ENCODE peak calls at places on chromosomes 3 and 15, in four cellular contexts. X is neural crest cell; F is heart right ventricle; Y is activated CD8-positive, alpha-beta T cell treated with anti-CD3 and anti-CD28 coated beads for 36 hours. D is an unnamed sample.
A peak's percentile ranks its signal among the peaks of the same experiment; 100 is the strongest.

GRCh38 chr15:80893777-80894176 is 95.8 kb downstream of the MESD start:
- DNase-seq in Y (no peak), X (no peak), F (peak; percentile 25), D (no peak)

GRCh38 chr15:38690737-38691332 is 126.2 kb upstream of the RASGRP1 start:
- DNase-seq in F (peak; percentile 21), X (peak; percentile 82), Y (peak; percentile 88), D (no peak)

GRCh38 chr3:121574449-121574848 is 6.7 kb downstream of the ARGFX start:
- DNase-seq in X (no peak), F (no peak), Y (no peak), D (no peak)

GRCh38 chr3:72329354-72329753 is 518.9 kb downstream of the SHQ1 start:
- DNase-seq in F (peak; percentile 33), X (no peak), Y (no peak), D (no peak)

GRCh38 chr3:72238836-72239235 is 453.9 kb upstream of the PROK2 start:
- DNase-seq in X (no peak), Y (no peak), F (no peak), D (no peak)

GRCh38 chr3:57796261-57796660 is 40.2 kb downstream of the SLMAP start:
- DNase-seq in Y (no peak), X (no peak), F (no peak), D (no peak)

GRCh38 chr3:105781871-105782270 is 86.9 kb downstream of the CBLB start:
- DNase-seq in X (no peak), Y (no peak), F (no peak), D (no peak)

GRCh38 chr15:78732634-78733033 is 78.6 kb downstream of the ADAMTS7 start:
- DNase-seq in F (no peak), X (no peak), Y (no peak), D (no peak)

GRCh38 chr15:31438601-31439265 is 112.1 kb downstream of the KLF13 start:
- DNase-seq in F (no peak), X (no peak), Y (no peak), D (no peak)

GRCh38 chr15:99961011-99961441 is 227.8 kb upstream of the LYSMD4 start:
- DNase-seq in F (no peak), X (no peak), Y (peak; percentile 56), D (peak; percentile 47)

GRCh38 chr3:152623286-152623685 is 211.6 kb upstream of the P2RY1 start:
- DNase-seq in Y (no peak), F (no peak), X (no peak), D (no peak)

GRCh38 chr15:91469627-91470567 is 369.8 kb downstream of the SV2B start:
- DNase-seq in X (no peak), F (no peak), Y (peak; percentile 84), D (no peak)

DNA sequence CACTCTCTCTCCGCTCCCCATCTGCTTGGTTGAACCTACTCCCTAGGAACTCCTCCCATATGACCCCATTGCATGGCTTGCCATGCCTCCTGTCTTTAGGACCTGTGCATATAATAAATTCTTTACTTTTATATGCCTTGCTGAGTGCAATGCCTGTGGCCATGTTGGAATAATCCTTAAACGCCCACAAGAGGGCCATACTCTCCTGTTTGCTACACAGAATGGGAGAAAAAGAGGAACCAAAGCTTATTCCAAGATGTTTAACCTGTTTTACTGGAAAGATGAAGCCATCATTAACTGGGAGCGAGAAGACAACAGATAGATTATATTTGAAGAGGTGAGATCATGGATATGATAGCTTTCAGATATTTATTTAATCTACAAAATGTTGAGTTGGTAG is 1097.8 kb downstream of the NAALADL2 start:
- DNase-seq in X (no peak), F (no peak), Y (no peak), D (no peak)
- TF ChIP-seq CTCF in X (peak; percentile 48), F (no peak), Y (no peak), D (peak; percentile 65)

GRCh38 chr15:98649621-98649995 is 1.3 kb downstream of the IGF1R start:
- DNase-seq in Y (peak; percentile 61), F (peak; percentile 56), X (peak; percentile 38), D (no peak)

GRCh38 chr15:98646546-98647025 is 1.8 kb upstream of the IGF1R start:
- DNase-seq in Y (no peak), F (no peak), X (no peak), D (no peak)

GRCh38 chr15:98647774-98648653 is at the start of gene IGF1R:
- DNase-seq in F (peak; percentile 88), X (peak; percentile 87), Y (peak; percentile 83), D (no peak)

GRCh38 chr15:98648654-98649537 is 557 bp downstream of the IGF1R start:
- DNase-seq in X (peak; percentile 32), Y (peak; percentile 47), F (peak; percentile 63), D (no peak)

DNA sequence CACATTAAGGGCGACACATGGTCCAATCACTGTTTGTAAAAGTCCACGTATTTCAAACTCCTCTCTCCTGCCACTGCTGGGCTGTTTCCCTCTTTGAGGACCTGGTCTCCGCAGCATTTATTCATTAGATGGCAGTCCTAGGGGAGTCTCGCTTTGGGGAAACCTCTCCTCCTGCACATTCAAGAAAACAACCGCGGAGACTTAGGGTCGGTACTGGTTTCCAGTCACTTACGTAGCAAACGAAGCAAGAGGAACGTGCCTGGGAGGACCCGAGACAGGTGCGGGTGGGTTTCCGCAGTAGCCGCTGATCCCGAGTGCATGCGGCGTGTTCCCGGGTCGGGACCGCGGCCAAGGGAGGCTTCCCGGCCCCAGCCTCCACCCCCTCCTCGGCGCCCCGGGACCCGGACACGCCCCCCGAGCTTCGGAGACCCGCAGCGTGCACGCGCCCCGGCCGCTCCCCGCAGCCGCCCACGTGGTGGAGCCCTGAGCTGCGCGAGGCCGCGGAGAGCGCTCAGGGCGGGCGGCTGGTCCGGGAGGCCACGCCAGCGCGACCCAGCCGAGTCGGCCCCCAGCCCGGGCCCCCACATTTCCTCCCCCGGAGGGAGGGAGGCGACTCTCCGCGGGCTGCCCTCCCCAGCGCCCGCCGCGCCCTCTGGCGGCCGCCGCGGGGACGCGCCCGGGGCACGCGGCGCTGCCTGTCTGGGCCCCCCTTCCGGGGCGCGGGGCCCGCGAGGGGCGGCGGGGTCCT is 1.1 kb upstream of the IGF1R start:
- DNase-seq in F (peak; percentile 74), X (peak; percentile 70), Y (peak; percentile 65), D (no peak)
- TF ChIP-seq CTCF in F (peak; percentile 77), X (peak; percentile 75), Y (peak; percentile 60), D (peak; percentile 81)

GRCh38 chr3:150286390-150287147 is 121.5 kb upstream of the TSC22D2 start:
- DNase-seq in X (no peak), F (no peak), Y (peak; percentile 3), D (no peak)
- TF ChIP-seq CTCF in X (peak; percentile 77), F (peak; percentile 33), Y (peak; percentile 56), D (peak; percentile 78)

GRCh38 chr3:43638594-43639447 is 17.0 kb upstream of the ANO10 start:
- DNase-seq in X (no peak), Y (peak; percentile 70), F (no peak), D (no peak)
- TF ChIP-seq CTCF in X (no peak), Y (peak; percentile 53), F (no peak), D (no peak)